ENCODE peak calls at places on chromosomes 11 and 22, in seven cellular contexts. C is fibroblast of mammary gland; R is NAMALWA; Z is NCI-H510A treated with DMSO at 0.1 percent for 48 hours; E is stimulated activated CD4-positive, alpha-beta T cell treated with anti-CD3 and anti-CD28 coated beads, Interleukin-15, amount 100 ng/mL, for 48 hours; Q is left ventricle myocardium inferior; B is astrocyte of the spinal cord. I is an unnamed sample.

GRCh38 chr22:50525991-50526848 is 822 bp upstream of the SCO2 start:
- DNase-seq in E (peak), C (peak), Z (peak), R (peak), B (peak), Q (peak), I (peak)

GRCh38 chr11:66976925-66977324 is 1.8 kb downstream of the C11orf86 start:
- DNase-seq in Z (no peak), E (no peak), B (no peak), C (no peak), R (no peak), Q (no peak), I (no peak)

GRCh38 chr11:19766206-19766605 is 53.6 kb downstream of the NAV2 start:
- DNase-seq in R (no peak), B (peak), Q (no peak), Z (no peak), C (peak), E (no peak), I (no peak)

GRCh38 chr11:44047931-44048431 is at the start of gene ACCSL:
- DNase-seq in B (no peak), E (no peak), C (peak), Z (no peak), R (no peak), Q (no peak), I (no peak)

GRCh38 chr11:111320728-111321568 is 22.6 kb downstream of the POU2AF3 start:
- DNase-seq in R (no peak), E (no peak), Z (no peak), B (no peak), Q (no peak), C (no peak), I (no peak)

GRCh38 chr11:72984448-72985077 is 157.6 kb downstream of the FCHSD2 start:
- DNase-seq in E (no peak), Z (no peak), R (no peak), Q (no peak), C (no peak), B (no peak), I (no peak)

GRCh38 chr11:93116641-93117577 is 80.9 kb downstream of the SLC36A4 start:
- DNase-seq in B (no peak), Z (no peak), E (no peak), C (no peak), Q (no peak), R (no peak), I (no peak)

GRCh38 chr11:96254087-96254486 is 88.9 kb downstream of the MAML2 start:
- DNase-seq in B (peak), Q (no peak), Z (no peak), C (peak), E (no peak), R (no peak), I (no peak)

GRCh38 chr11:119134389-119134978 is 13.1 kb downstream of the HINFP start:
- DNase-seq in Z (no peak), C (no peak), B (no peak), E (no peak), Q (no peak), R (peak), I (no peak)

GRCh38 chr11:32053151-32053550 is 37.7 kb upstream of the RCN1 start:
- DNase-seq in R (no peak), E (no peak), C (peak), Q (no peak), Z (no peak), B (no peak), I (no peak)

GRCh38 chr22:32396746-32397145 is 15.3 kb downstream of the RTCB start:
- DNase-seq in R (no peak), Q (no peak), E (no peak), B (no peak), Z (peak), C (peak), I (no peak)

GRCh38 chr11:118004543-118005223 is 18.5 kb downstream of the IL10RA start:
- DNase-seq in R (no peak), Q (no peak), C (no peak), Z (no peak), B (no peak), E (no peak), I (peak)

GRCh38 chr11:31915867-31916266 is 104.7 kb upstream of the PAX6 start:
- DNase-seq in C (no peak), B (no peak), Z (no peak), E (no peak), R (no peak), Q (no peak), I (no peak)

GRCh38 chr11:128153697-128154048 is 433.7 kb downstream of the ETS1 start:
- DNase-seq in C (no peak), Z (no peak), E (no peak), Q (no peak), B (no peak), R (no peak), I (no peak)

GRCh38 chr22:37848587-37849088 is 581 bp upstream of the EIF3L start:
- DNase-seq in B (peak), R (peak), C (peak), Z (peak), Q (no peak), E (no peak), I (peak)

GRCh38 chr11:92556435-92556834 is 331.8 kb downstream of the FAT3 start:
- DNase-seq in E (no peak), C (peak), R (peak), B (peak), Z (no peak), Q (no peak), I (no peak)

GRCh38 chr11:72741429-72741833 is 10.8 kb downstream of the ARAP1 start:
- DNase-seq in E (no peak), C (no peak), Z (no peak), R (no peak), Q (peak), B (no peak), I (peak)

GRCh38 chr11:91104237-91104636 is 881.4 kb upstream of the CHORDC1 start:
- DNase-seq in E (no peak), Q (no peak), B (peak), R (no peak), Z (no peak), C (peak), I (no peak)

GRCh38 chr22:48235744-48236143 is 1473.3 kb downstream of the TBC1D22A start:
- DNase-seq in B (no peak), R (no peak), Z (no peak), Q (no peak), E (no peak), C (no peak), I (no peak)

GRCh38 chr22:48820481-48821345 is 1007.0 kb downstream of the BRD1 start:
- DNase-seq in B (no peak), C (no peak), Z (no peak), R (no peak), E (no peak), Q (no peak), I (no peak)

GRCh38 chr22:26573026-26573662 is 16.8 kb downstream of the TPST2 start:
- DNase-seq in Z (no peak), Q (peak), E (no peak), C (no peak), B (peak), R (no peak), I (peak)

GRCh38 chr11:37907461-37908223 is 1309.6 kb upstream of the RAG2 start:
- DNase-seq in E (no peak), R (no peak), Z (no peak), C (no peak), Q (no peak), B (no peak), I (no peak)

GRCh38 chr22:20031732-20032406 is 11.0 kb downstream of the TANGO2 start:
- DNase-seq in R (peak), C (no peak), Z (peak), E (no peak), B (no peak), Q (no peak), I (no peak)

GRCh38 chr11:111730871-111731591 is 35.2 kb downstream of the PPP2R1B start:
- DNase-seq in C (no peak), B (peak), Q (peak), R (no peak), E (no peak), Z (peak), I (no peak)

GRCh38 chr11:101738494-101738893 is 154.7 kb upstream of the TRPC6 start:
- DNase-seq in E (no peak), Z (no peak), B (no peak), C (no peak), R (no peak), Q (no peak), I (no peak)

GRCh38 chr11:117715801-117716200 is 81.2 kb downstream of the DSCAML1 start:
- DNase-seq in E (no peak), R (no peak), Z (no peak), B (no peak), Q (no peak), C (no peak), I (no peak)

GRCh38 chr11:112499153-112499907 is 238.7 kb upstream of the PLET1 start:
- DNase-seq in Q (no peak), Z (no peak), E (no peak), B (no peak), C (no peak), R (no peak), I (no peak)

GRCh38 chr11:57402188-57403066 is 12.0 kb upstream of the PRG2 start:
- DNase-seq in C (no peak), R (no peak), E (no peak), Z (peak), Q (no peak), B (no peak), I (peak)

GRCh38 chr11:67470337-67471002 is 1.4 kb upstream of the TMEM134 start:
- DNase-seq in Q (no peak), Z (no peak), C (no peak), R (no peak), B (no peak), E (no peak), I (no peak)

GRCh38 chr22:19063581-19064353 is 58.4 kb downstream of the DGCR2 start:
- DNase-seq in Q (no peak), R (no peak), C (no peak), E (no peak), B (no peak), Z (no peak), I (no peak)

GRCh38 chr22:23203452-23204124 is 23.3 kb downstream of the BCR start:
- DNase-seq in R (no peak), E (no peak), Z (no peak), Q (no peak), B (no peak), C (no peak), I (no peak)

GRCh38 chr11:104043678-104044239 is 7.3 kb downstream of the DDI1 start:
- DNase-seq in E (no peak), R (no peak), Q (no peak), Z (no peak), C (peak), B (peak), I (no peak)

GRCh38 chr11:73866586-73866996 is 10.1 kb downstream of the COA4 start:
- DNase-seq in R (no peak), C (peak), Q (no peak), B (peak), Z (no peak), E (no peak), I (no peak)